ENCODE peak calls at places on chromosomes 11 and 22, in five cellular contexts. U is NCI-H1694 treated with DMSO at 0.1 percent for 48 hours, M is GDM1, V is heart left ventricle, R is amygdala. C is an unnamed sample.

GRCh38 chr11:61826930-61827572 is 1.0 kb upstream of the FADS2 start:
- DNase-seq in V (no peak), U (peak), R (peak), M (peak), C (peak)

GRCh38 chr11:121451178-121451981 is 734 bp upstream of the SORL1 start:
- DNase-seq in M (no peak), V (no peak), R (no peak), U (no peak), C (no peak)

GRCh38 chr11:56093008-56093407 is at the start of gene OR8I2:
- DNase-seq in R (no peak), V (no peak), M (no peak), U (no peak), C (no peak)

GRCh38 chr11:112504056-112504455 is 243.4 kb upstream of the PLET1 start:
- DNase-seq in U (no peak), M (no peak), R (no peak), V (no peak), C (no peak)

GRCh38 chr22:30444632-30445437 is 19.3 kb downstream of the MTFP1 start:
- DNase-seq in U (peak), R (peak), M (peak), V (no peak), C (peak)

GRCh38 chr11:118152552-118153471 is at the start of gene SCN4B:
- DNase-seq in U (peak), V (peak), M (no peak), R (peak), C (peak)

GRCh38 chr22:39364646-39365405 is 15.0 kb downstream of the SYNGR1 start:
- DNase-seq in M (no peak), U (no peak), V (no peak), R (no peak), C (no peak)

GRCh38 chr11:60970369-60970774 is 1.1 kb upstream of the CD6 start:
- DNase-seq in R (peak), U (no peak), M (peak), V (peak), C (no peak)

GRCh38 chr11:30295178-30295885 is 27.6 kb upstream of the ARL14EP start:
- DNase-seq in V (no peak), M (no peak), R (no peak), U (no peak), C (no peak)

GRCh38 chr11:72066855-72067254 is 13.5 kb downstream of the NUMA1 start:
- DNase-seq in M (no peak), R (no peak), U (no peak), V (no peak), C (no peak)

GRCh38 chr11:20367313-20367948 is 3.9 kb downstream of the HTATIP2 start:
- DNase-seq in R (peak), M (no peak), V (no peak), U (no peak), C (no peak)

GRCh38 chr11:13349046-13349445 is 71.5 kb downstream of the BMAL1 start:
- DNase-seq in U (no peak), M (no peak), V (no peak), R (no peak), C (no peak)

GRCh38 chr11:35529971-35530495 is 4.6 kb upstream of the PAMR1 start:
- DNase-seq in R (no peak), M (no peak), V (peak), U (no peak), C (no peak)